ENCODE peak calls at places on chromosomes 4 and X, in ten cellular contexts. One of them, this sample, is unnamed.

GRCh38 chrX:123648028-123648810 is 84.6 kb downstream of the THOC2 start:
- DNase-seq in GM23338: peak
- DNase-seq in MM.1S: no peak
- DNase-seq in GM23248: peak
- DNase-seq in CD4-positive, alpha-beta memory T cell: peak
- DNase-seq in AG04450: peak
- DNase-seq in body of pancreas: peak
- DNase-seq in right atrium auricular region: no peak
- DNase-seq in dorsolateral prefrontal cortex: no peak
- DNase-seq in CD4-positive, alpha-beta T cell: no peak
- DNase-seq in this sample: peak

GRCh38 chr4:130257271-130257670 is 1161.3 kb downstream of the C4orf33 start:
- DNase-seq in GM23338: no peak
- DNase-seq in MM.1S: no peak
- DNase-seq in GM23248: peak
- DNase-seq in CD4-positive, alpha-beta memory T cell: no peak
- DNase-seq in AG04450: no peak
- DNase-seq in body of pancreas: no peak
- DNase-seq in right atrium auricular region: no peak
- DNase-seq in dorsolateral prefrontal cortex: no peak
- DNase-seq in CD4-positive, alpha-beta T cell: no peak
- DNase-seq in this sample: peak

GRCh38 chr4:103354006-103354405 is 155.9 kb upstream of the CENPE start:
- DNase-seq in GM23338: no peak
- DNase-seq in MM.1S: no peak
- DNase-seq in GM23248: no peak
- DNase-seq in CD4-positive, alpha-beta memory T cell: no peak
- DNase-seq in AG04450: no peak
- DNase-seq in body of pancreas: no peak
- DNase-seq in right atrium auricular region: no peak
- DNase-seq in dorsolateral prefrontal cortex: no peak
- DNase-seq in CD4-positive, alpha-beta T cell: no peak
- DNase-seq in this sample: no peak

GRCh38 chr4:11743236-11743635 is 314.5 kb upstream of the HS3ST1 start:
- DNase-seq in GM23338: no peak
- DNase-seq in MM.1S: peak
- DNase-seq in GM23248: no peak
- DNase-seq in CD4-positive, alpha-beta memory T cell: no peak
- DNase-seq in AG04450: no peak
- DNase-seq in body of pancreas: no peak
- DNase-seq in right atrium auricular region: no peak
- DNase-seq in dorsolateral prefrontal cortex: no peak
- DNase-seq in CD4-positive, alpha-beta T cell: no peak
- DNase-seq in this sample: no peak

GRCh38 chr4:152454398-152455011 is 81.4 kb downstream of the FBXW7 start:
- DNase-seq in GM23338: peak
- DNase-seq in MM.1S: peak
- DNase-seq in GM23248: peak
- DNase-seq in CD4-positive, alpha-beta memory T cell: peak
- DNase-seq in AG04450: no peak
- DNase-seq in body of pancreas: no peak
- DNase-seq in right atrium auricular region: no peak
- DNase-seq in dorsolateral prefrontal cortex: no peak
- DNase-seq in CD4-positive, alpha-beta T cell: no peak
- DNase-seq in this sample: peak

GRCh38 chr4:16262188-16262587 is 35.9 kb upstream of the TAPT1 start:
- DNase-seq in GM23338: no peak
- DNase-seq in MM.1S: no peak
- DNase-seq in GM23248: no peak
- DNase-seq in CD4-positive, alpha-beta memory T cell: peak
- DNase-seq in AG04450: no peak
- DNase-seq in body of pancreas: no peak
- DNase-seq in right atrium auricular region: no peak
- DNase-seq in dorsolateral prefrontal cortex: no peak
- DNase-seq in CD4-positive, alpha-beta T cell: no peak
- DNase-seq in this sample: no peak

GRCh38 chrX:106752101-106752678 is 25.7 kb downstream of the RNF128 start:
- DNase-seq in GM23338: peak
- DNase-seq in MM.1S: no peak
- DNase-seq in GM23248: peak
- DNase-seq in CD4-positive, alpha-beta memory T cell: no peak
- DNase-seq in AG04450: no peak
- DNase-seq in body of pancreas: no peak
- DNase-seq in right atrium auricular region: no peak
- DNase-seq in dorsolateral prefrontal cortex: no peak
- DNase-seq in CD4-positive, alpha-beta T cell: no peak
- DNase-seq in this sample: peak

GRCh38 chr4:121658125-121658524 is 38.7 kb downstream of the ANXA5 start:
- DNase-seq in GM23338: no peak
- DNase-seq in MM.1S: no peak
- DNase-seq in GM23248: no peak
- DNase-seq in CD4-positive, alpha-beta memory T cell: no peak
- DNase-seq in AG04450: no peak
- DNase-seq in body of pancreas: no peak
- DNase-seq in right atrium auricular region: no peak
- DNase-seq in dorsolateral prefrontal cortex: no peak
- DNase-seq in CD4-positive, alpha-beta T cell: no peak
- DNase-seq in this sample: no peak

GRCh38 chr4:37758226-37758625 is 68.3 kb upstream of the PGM2 start:
- DNase-seq in GM23338: no peak
- DNase-seq in MM.1S: no peak
- DNase-seq in GM23248: peak
- DNase-seq in CD4-positive, alpha-beta memory T cell: no peak
- DNase-seq in AG04450: no peak
- DNase-seq in body of pancreas: peak
- DNase-seq in right atrium auricular region: peak
- DNase-seq in dorsolateral prefrontal cortex: no peak
- DNase-seq in CD4-positive, alpha-beta T cell: no peak
- DNase-seq in this sample: peak

GRCh38 chr4:37757121-37757520 is 69.4 kb upstream of the PGM2 start:
- DNase-seq in GM23338: no peak
- DNase-seq in MM.1S: no peak
- DNase-seq in GM23248: no peak
- DNase-seq in CD4-positive, alpha-beta memory T cell: no peak
- DNase-seq in AG04450: no peak
- DNase-seq in body of pancreas: no peak
- DNase-seq in right atrium auricular region: no peak
- DNase-seq in dorsolateral prefrontal cortex: no peak
- DNase-seq in CD4-positive, alpha-beta T cell: no peak
- DNase-seq in this sample: peak

GRCh38 chr4:37749398-37749988 is 63.3 kb upstream of the RELL1 start:
- DNase-seq in GM23338: no peak
- DNase-seq in MM.1S: no peak
- DNase-seq in GM23248: no peak
- DNase-seq in CD4-positive, alpha-beta memory T cell: no peak
- DNase-seq in AG04450: no peak
- DNase-seq in body of pancreas: no peak
- DNase-seq in right atrium auricular region: no peak
- DNase-seq in dorsolateral prefrontal cortex: no peak
- DNase-seq in CD4-positive, alpha-beta T cell: no peak
- DNase-seq in this sample: no peak

GRCh38 chr4:37757705-37758104 is 68.8 kb upstream of the PGM2 start:
- DNase-seq in GM23338: no peak
- DNase-seq in MM.1S: no peak
- DNase-seq in GM23248: no peak
- DNase-seq in CD4-positive, alpha-beta memory T cell: no peak
- DNase-seq in AG04450: no peak
- DNase-seq in body of pancreas: peak
- DNase-seq in right atrium auricular region: no peak
- DNase-seq in dorsolateral prefrontal cortex: no peak
- DNase-seq in CD4-positive, alpha-beta T cell: no peak
- DNase-seq in this sample: no peak

GRCh38 chr4:37754410-37755185 is 68.4 kb upstream of the RELL1 start:
- DNase-seq in GM23338: no peak
- DNase-seq in MM.1S: no peak
- DNase-seq in GM23248: no peak
- DNase-seq in CD4-positive, alpha-beta memory T cell: no peak
- DNase-seq in AG04450: no peak
- DNase-seq in body of pancreas: no peak
- DNase-seq in right atrium auricular region: no peak
- DNase-seq in dorsolateral prefrontal cortex: no peak
- DNase-seq in CD4-positive, alpha-beta T cell: no peak
- DNase-seq in this sample: peak
- H3K27ac ChIP-seq in GM23338: no peak
- H3K27ac ChIP-seq in MM.1S: no peak
- H3K27ac ChIP-seq in GM23248: no peak
- H3K27ac ChIP-seq in CD4-positive, alpha-beta memory T cell: no peak
- H3K27ac ChIP-seq in AG04450: no peak
- H3K27ac ChIP-seq in body of pancreas: no peak
- H3K27ac ChIP-seq in right atrium auricular region: no peak
- H3K27ac ChIP-seq in dorsolateral prefrontal cortex: no peak
- H3K27ac ChIP-seq in CD4-positive, alpha-beta T cell: no peak
- H3K27ac ChIP-seq in this sample: no peak

DNA sequence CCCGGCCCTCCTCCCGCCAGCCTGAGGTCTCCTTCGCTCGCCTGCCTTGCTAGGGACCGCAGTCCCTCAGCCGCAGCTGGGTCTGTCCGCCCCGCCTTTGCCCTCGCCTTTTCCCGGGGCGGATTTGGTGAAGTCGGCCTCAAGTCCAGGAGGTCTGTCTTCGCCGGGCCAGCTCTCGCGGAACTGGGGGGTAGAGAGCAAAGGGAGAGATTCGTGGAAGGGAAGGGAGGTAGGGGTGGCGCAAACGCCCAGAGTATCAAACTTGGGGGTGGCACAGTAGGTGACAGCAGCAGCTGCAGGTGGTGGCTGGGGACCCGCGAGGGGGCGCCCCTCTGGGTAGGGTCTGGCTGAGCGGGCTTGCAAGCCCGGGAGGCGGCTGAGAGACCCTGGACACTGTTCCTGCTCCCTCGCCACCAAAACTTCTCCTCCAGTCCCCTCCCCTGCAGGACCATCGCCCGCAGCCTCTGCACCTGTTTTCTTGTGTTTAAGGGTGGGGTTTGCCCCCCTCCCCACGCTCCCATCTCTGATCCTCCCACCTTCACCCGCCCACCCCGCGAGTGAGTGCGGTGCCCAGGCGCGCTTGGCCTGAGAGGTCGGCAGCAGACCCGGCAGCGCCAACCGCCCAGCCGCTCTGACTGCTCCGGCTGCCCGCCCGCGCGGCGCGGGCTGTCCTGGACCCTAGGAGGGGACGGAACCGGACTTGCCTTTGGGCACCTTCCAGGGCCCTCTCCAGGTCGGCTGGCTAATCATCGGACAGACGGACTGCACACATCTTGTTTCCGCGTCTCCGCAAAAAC is at the start of gene NPY2R:
- DNase-seq in GM23338: peak
- DNase-seq in MM.1S: no peak
- DNase-seq in GM23248: no peak
- DNase-seq in CD4-positive, alpha-beta memory T cell: no peak
- DNase-seq in AG04450: no peak
- DNase-seq in body of pancreas: no peak
- DNase-seq in right atrium auricular region: no peak
- DNase-seq in dorsolateral prefrontal cortex: peak
- DNase-seq in CD4-positive, alpha-beta T cell: no peak
- DNase-seq in this sample: no peak
- H3K27ac ChIP-seq in GM23338: no peak
- H3K27ac ChIP-seq in MM.1S: no peak
- H3K27ac ChIP-seq in GM23248: no peak
- H3K27ac ChIP-seq in CD4-positive, alpha-beta memory T cell: no peak
- H3K27ac ChIP-seq in AG04450: no peak
- H3K27ac ChIP-seq in body of pancreas: no peak
- H3K27ac ChIP-seq in right atrium auricular region: no peak
- H3K27ac ChIP-seq in dorsolateral prefrontal cortex: no peak
- H3K27ac ChIP-seq in CD4-positive, alpha-beta T cell: no peak
- H3K27ac ChIP-seq in this sample: no peak

DNA sequence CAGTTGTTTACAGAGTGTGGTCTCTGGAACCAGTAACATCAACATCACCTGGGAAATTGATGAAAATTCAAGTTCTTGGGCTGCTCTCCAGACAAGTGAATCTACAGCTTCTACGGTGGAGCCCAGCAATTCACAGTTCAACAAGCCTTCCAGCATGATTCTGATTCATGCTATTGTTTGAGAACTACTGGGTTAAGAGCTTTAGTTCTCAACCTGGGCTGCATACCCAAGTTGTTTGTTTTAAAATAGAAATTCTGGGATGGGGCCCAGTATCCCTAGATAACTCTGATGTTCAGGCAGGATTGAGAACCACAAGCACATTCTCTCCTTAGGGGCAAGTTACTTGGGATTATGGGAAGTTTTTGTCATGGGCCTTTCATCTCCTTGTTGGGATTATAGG is 37.9 kb upstream of the PGK1 start:
- DNase-seq in GM23338: no peak
- DNase-seq in MM.1S: no peak
- DNase-seq in GM23248: peak
- DNase-seq in CD4-positive, alpha-beta memory T cell: no peak
- DNase-seq in AG04450: peak
- DNase-seq in body of pancreas: no peak
- DNase-seq in right atrium auricular region: no peak
- DNase-seq in dorsolateral prefrontal cortex: no peak
- DNase-seq in CD4-positive, alpha-beta T cell: no peak
- DNase-seq in this sample: peak
- H3K27ac ChIP-seq in GM23338: no peak
- H3K27ac ChIP-seq in MM.1S: no peak
- H3K27ac ChIP-seq in GM23248: no peak
- H3K27ac ChIP-seq in CD4-positive, alpha-beta memory T cell: no peak
- H3K27ac ChIP-seq in AG04450: peak
- H3K27ac ChIP-seq in body of pancreas: no peak
- H3K27ac ChIP-seq in right atrium auricular region: no peak
- H3K27ac ChIP-seq in dorsolateral prefrontal cortex: no peak
- H3K27ac ChIP-seq in CD4-positive, alpha-beta T cell: no peak
- H3K27ac ChIP-seq in this sample: no peak

GRCh38 chr4:98710831-98711230 is 52.4 kb upstream of the TSPAN5 start:
- DNase-seq in GM23338: no peak
- DNase-seq in MM.1S: no peak
- DNase-seq in GM23248: peak
- DNase-seq in CD4-positive, alpha-beta memory T cell: no peak
- DNase-seq in AG04450: no peak
- DNase-seq in body of pancreas: no peak
- DNase-seq in right atrium auricular region: no peak
- DNase-seq in dorsolateral prefrontal cortex: no peak
- DNase-seq in CD4-positive, alpha-beta T cell: no peak
- DNase-seq in this sample: peak

GRCh38 chr4:98700630-98701029 is 42.2 kb upstream of the TSPAN5 start:
- DNase-seq in GM23338: no peak
- DNase-seq in MM.1S: no peak
- DNase-seq in GM23248: no peak
- DNase-seq in CD4-positive, alpha-beta memory T cell: no peak
- DNase-seq in AG04450: no peak
- DNase-seq in body of pancreas: no peak
- DNase-seq in right atrium auricular region: no peak
- DNase-seq in dorsolateral prefrontal cortex: no peak
- DNase-seq in CD4-positive, alpha-beta T cell: no peak
- DNase-seq in this sample: no peak

GRCh38 chr4:98706935-98707334 is 48.5 kb upstream of the TSPAN5 start:
- DNase-seq in GM23338: no peak
- DNase-seq in MM.1S: no peak
- DNase-seq in GM23248: no peak
- DNase-seq in CD4-positive, alpha-beta memory T cell: no peak
- DNase-seq in AG04450: no peak
- DNase-seq in body of pancreas: no peak
- DNase-seq in right atrium auricular region: no peak
- DNase-seq in dorsolateral prefrontal cortex: no peak
- DNase-seq in CD4-positive, alpha-beta T cell: no peak
- DNase-seq in this sample: no peak

GRCh38 chr4:98711526-98711925 is 53.1 kb upstream of the TSPAN5 start:
- DNase-seq in GM23338: no peak
- DNase-seq in MM.1S: no peak
- DNase-seq in GM23248: no peak
- DNase-seq in CD4-positive, alpha-beta memory T cell: no peak
- DNase-seq in AG04450: no peak
- DNase-seq in body of pancreas: no peak
- DNase-seq in right atrium auricular region: no peak
- DNase-seq in dorsolateral prefrontal cortex: no peak
- DNase-seq in CD4-positive, alpha-beta T cell: no peak
- DNase-seq in this sample: peak

GRCh38 chr4:98706200-98706813 is 47.9 kb upstream of the TSPAN5 start:
- DNase-seq in GM23338: no peak
- DNase-seq in MM.1S: no peak
- DNase-seq in GM23248: no peak
- DNase-seq in CD4-positive, alpha-beta memory T cell: peak
- DNase-seq in AG04450: no peak
- DNase-seq in body of pancreas: no peak
- DNase-seq in right atrium auricular region: no peak
- DNase-seq in dorsolateral prefrontal cortex: no peak
- DNase-seq in CD4-positive, alpha-beta T cell: no peak
- DNase-seq in this sample: no peak
- H3K27ac ChIP-seq in GM23338: no peak
- H3K27ac ChIP-seq in MM.1S: no peak
- H3K27ac ChIP-seq in GM23248: no peak
- H3K27ac ChIP-seq in CD4-positive, alpha-beta memory T cell: peak
- H3K27ac ChIP-seq in AG04450: no peak
- H3K27ac ChIP-seq in body of pancreas: no peak
- H3K27ac ChIP-seq in right atrium auricular region: no peak
- H3K27ac ChIP-seq in dorsolateral prefrontal cortex: no peak
- H3K27ac ChIP-seq in CD4-positive, alpha-beta T cell: no peak
- H3K27ac ChIP-seq in this sample: no peak

This sample was measured in cardiac muscle cell.